ENCODE peak calls at places on chromosomes 4 and X, in five cellular contexts. M is H1, G is HepG2, B is GM12878, L is K562. Z is an unnamed sample. For H3K4me1, the result is how much of the 10 kb centered on the place peaks cover.

GRCh38 chr4:177302371-177303100 is 7.1 kb upstream of the NEIL3 start:
- DNase-seq in G (no peak), L (no peak), B (no peak), M (no peak), Z (no peak)

GRCh38 chr4:119493419-119493818 is 135.2 kb downstream of the PDE5A start:
- DNase-seq in M (no peak), L (no peak), B (no peak), G (no peak), Z (no peak)

GRCh38 chr4:159551268-159551667 is 448.4 kb downstream of the RAPGEF2 start:
- DNase-seq in B (no peak), M (no peak), L (no peak), G (no peak), Z (no peak)

GRCh38 chrX:40816906-40817305 is 81.6 kb upstream of the MED14 start:
- DNase-seq in L (no peak), G (no peak), B (no peak), M (no peak), Z (peak)

GRCh38 chr4:118798658-118799057 is 37.3 kb downstream of the SEC24D start:
- DNase-seq in B (no peak), G (no peak), L (no peak), M (peak), Z (peak)

GRCh38 chr4:138941037-138941436 is 74.5 kb upstream of the NOCT start:
- DNase-seq in B (no peak), L (no peak), G (no peak), M (no peak), Z (no peak)

GRCh38 chr4:122661176-122661575 is 40.3 kb upstream of the IL21 start:
- DNase-seq in B (no peak), M (no peak), G (no peak), L (no peak), Z (no peak)

GRCh38 chrX:68109162-68109561 is 324.1 kb downstream of the OPHN1 start:
- DNase-seq in M (no peak), G (no peak), B (no peak), L (no peak), Z (no peak)

GRCh38 chr4:158796370-158797140 is 27.7 kb downstream of the FNIP2 start:
- DNase-seq in L (no peak), B (no peak), M (no peak), G (no peak), Z (no peak)

GRCh38 chrX:20514358-20514757 is 247.6 kb upstream of the RPS6KA3 start:
- DNase-seq in B (no peak), G (peak), M (no peak), L (no peak), Z (no peak)

GRCh38 chr4:108829981-108830492 is 67.2 kb upstream of the ETNPPL start:
- DNase-seq in M (no peak), G (no peak), B (no peak), L (no peak), Z (no peak)

GRCh38 chr4:26015133-26015651 is 101.2 kb downstream of the SMIM20 start:
- DNase-seq in B (no peak), L (no peak), G (no peak), M (no peak), Z (no peak)

GRCh38 chrX:17922303-17922702 is 61.2 kb upstream of the RAI2 start:
- DNase-seq in M (no peak), B (no peak), G (no peak), L (peak), Z (no peak)

GRCh38 chr4:2767705-2768074 is 11.6 kb upstream of the TNIP2 start:
- DNase-seq in L (no peak), G (no peak), M (no peak), B (no peak), Z (no peak)

GRCh38 chr4:153748378-153748777 is 11.4 kb downstream of the RNF175 start:
- DNase-seq in B (no peak), L (no peak), M (no peak), G (no peak), Z (no peak)

GRCh38 chr4:185640809-185641675 is 105.7 kb upstream of the PDLIM3 start:
- DNase-seq in B (peak), G (peak), L (peak), M (no peak), Z (peak)

GRCh38 chrX:117376460-117376859 is 740.1 kb downstream of the KLHL13 start:
- DNase-seq in M (no peak), B (no peak), G (peak), L (no peak), Z (no peak)

GRCh38 chr4:54940996-54941395 is 184.4 kb downstream of the KDR start:
- DNase-seq in B (no peak), M (no peak), G (no peak), L (no peak), Z (no peak)

GRCh38 chr4:17336524-17336941 is 175.4 kb downstream of the QDPR start:
- DNase-seq in G (peak), L (no peak), M (no peak), B (peak), Z (no peak)

GRCh38 chr4:151304755-151305154 is 20.6 kb downstream of the SH3D19 start:
- DNase-seq in M (no peak), L (no peak), B (no peak), G (no peak), Z (peak)

GRCh38 chr4:56469489-56470210 is 2.2 kb downstream of the SRP72 start:
- DNase-seq in M (no peak), G (no peak), B (no peak), L (no peak), Z (no peak)

GRCh38 chrX:136268051-136269048 is 17.1 kb upstream of the MAP7D3 start:
- DNase-seq in L (peak), B (no peak), M (no peak), G (peak), Z (peak)

GRCh38 chr4:173504181-173504503 is 25.9 kb downstream of the HAND2 start:
- DNase-seq in B (no peak), G (no peak), L (no peak), M (no peak), Z (peak)

GRCh38 chrX:114712466-114712865 is 128.6 kb downstream of the HTR2C start:
- DNase-seq in L (no peak), G (no peak), M (no peak), B (no peak), Z (no peak)

GRCh38 chr4:155734065-155734464 is 24.8 kb upstream of the GUCY1B1 start:
- DNase-seq in L (no peak), B (no peak), M (no peak), G (no peak), Z (no peak)

GRCh38 chr4:23324291-23324690 is 565.6 kb downstream of the PPARGC1A start:
- DNase-seq in L (no peak), G (no peak), B (no peak), M (no peak), Z (no peak)

GRCh38 chr4:86927843-86928395 is 6.9 kb upstream of the AFF1 start:
- DNase-seq in B (no peak), L (no peak), M (no peak), G (peak), Z (no peak)

GRCh38 chr4:915041-915474 is 17.1 kb downstream of the GAK start:
- DNase-seq in L (no peak), G (no peak), B (no peak), M (no peak), Z (no peak)

GRCh38 chrX:8374041-8374825 is 90.4 kb upstream of the VCX3B start:
- DNase-seq in M (no peak), L (no peak), B (no peak), G (no peak), Z (no peak)

GRCh38 chrX:65926095-65927019 is 113.5 kb downstream of the VSIG4 start:
- DNase-seq in G (no peak), L (peak), B (peak), M (no peak), Z (no peak)

GRCh38 chrX:254630-255215 is 26.5 kb upstream of the PLCXD1 start:
- DNase-seq in M (no peak), G (no peak), L (no peak), B (no peak), Z (no peak)

GRCh38 chr4:52701207-52701606 is 42.1 kb upstream of the USP46 start:
- DNase-seq in L (no peak), G (no peak), B (peak), M (no peak), Z (no peak)

GRCh38 chrX:47530054-47530453 is 31.0 kb upstream of the ARAF start:
- DNase-seq in L (no peak), G (no peak), B (no peak), M (no peak), Z (no peak)

GRCh38 chr4:151808120-151808529 is 47.3 kb upstream of the GATB start:
- DNase-seq in L (no peak), G (no peak), M (no peak), B (no peak), Z (no peak)

GRCh38 chr4:79673321-79673720 is 265.3 kb upstream of the GK2 start:
- DNase-seq in L (no peak), M (no peak), G (no peak), B (no peak), Z (no peak)

GRCh38 chrX:148049441-148049840 is 68.3 kb downstream of the FMR1NB start:
- DNase-seq in G (peak), B (no peak), L (peak), M (no peak), Z (peak)

GRCh38 chr4:26152051-26152450 is 168.8 kb upstream of the RBPJ start:
- DNase-seq in L (no peak), B (no peak), M (no peak), G (no peak), Z (no peak)

GRCh38 chrX:150982786-150983525 is at the start of gene HMGB3:
- DNase-seq in B (peak), M (peak), L (peak), G (peak), Z (peak)

GRCh38 chrX:150980711-150981110 is 2.4 kb upstream of the HMGB3 start:
- DNase-seq in M (no peak), L (no peak), B (no peak), G (no peak), Z (no peak)

GRCh38 chrX:150977411-150978162 is 5.5 kb upstream of the HMGB3 start:
- DNase-seq in L (no peak), B (no peak), M (no peak), G (no peak), Z (no peak)

GRCh38 chrX:150982235-150982785 is 825 bp upstream of the HMGB3 start:
- DNase-seq in G (no peak), L (no peak), M (no peak), B (no peak), Z (peak)

DNA sequence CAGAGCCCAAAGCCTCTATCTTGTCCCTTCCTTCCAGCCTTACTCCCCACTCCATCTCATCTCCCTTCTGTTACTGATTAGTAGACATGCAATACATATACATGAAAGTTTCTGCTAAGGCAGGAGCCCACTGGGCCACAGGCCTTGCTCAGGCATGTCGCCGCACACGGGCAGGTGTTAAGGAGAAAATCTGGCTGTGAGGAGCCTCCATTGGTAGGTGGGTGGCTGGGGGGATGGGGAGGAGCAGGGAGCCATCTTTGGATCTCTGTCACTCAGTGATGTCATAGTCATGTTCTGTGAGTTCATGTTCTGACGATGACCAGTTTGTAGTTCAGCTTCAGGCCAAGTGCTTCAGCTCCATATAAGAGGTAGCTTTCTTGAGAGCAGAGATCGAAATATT is 2.9 kb upstream of the HMGB3 start:
- DNase-seq in M (no peak), L (no peak), G (no peak), B (no peak), Z (no peak)
- H3K4me1 ChIP-seq in M (under half), L (under half), G (under half), B (under half), Z (under half)

DNA sequence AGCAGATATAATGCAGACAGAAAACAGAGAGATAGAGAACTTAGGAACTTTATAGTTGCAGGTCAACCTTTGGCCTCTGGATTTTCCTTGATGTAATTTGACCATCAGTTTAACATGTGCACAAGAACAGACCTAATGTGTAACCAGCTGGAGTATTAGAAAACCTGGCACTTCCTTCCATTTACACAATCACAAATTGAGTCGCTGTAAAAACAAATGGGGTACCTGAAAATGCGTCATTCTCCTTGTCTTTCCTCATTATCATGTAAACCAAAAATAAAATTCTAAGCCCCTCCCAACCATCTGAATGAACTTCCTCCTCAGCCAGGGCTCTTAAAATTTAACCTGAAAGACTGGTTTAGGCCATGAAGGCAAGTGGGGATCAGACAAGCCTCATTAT is 358.4 kb upstream of the MAGEB16 start:
- DNase-seq in B (no peak), M (no peak), L (no peak), G (no peak), Z (no peak)
- TF ChIP-seq CREB1 in B (no peak), M (no peak), L (no peak), G (no peak), Z (no peak)

GRCh38 chrX:149074429-149074828 is 430.7 kb downstream of the IDS start:
- DNase-seq in B (peak), M (no peak), G (no peak), L (no peak), Z (peak)

GRCh38 chrX:149079805-149080406 is 425.2 kb downstream of the IDS start:
- DNase-seq in L (no peak), B (no peak), M (no peak), G (no peak), Z (no peak)
- H2AFZ ChIP-seq in L (no peak), B (no peak), M (no peak), G (no peak), Z (no peak)

DNA sequence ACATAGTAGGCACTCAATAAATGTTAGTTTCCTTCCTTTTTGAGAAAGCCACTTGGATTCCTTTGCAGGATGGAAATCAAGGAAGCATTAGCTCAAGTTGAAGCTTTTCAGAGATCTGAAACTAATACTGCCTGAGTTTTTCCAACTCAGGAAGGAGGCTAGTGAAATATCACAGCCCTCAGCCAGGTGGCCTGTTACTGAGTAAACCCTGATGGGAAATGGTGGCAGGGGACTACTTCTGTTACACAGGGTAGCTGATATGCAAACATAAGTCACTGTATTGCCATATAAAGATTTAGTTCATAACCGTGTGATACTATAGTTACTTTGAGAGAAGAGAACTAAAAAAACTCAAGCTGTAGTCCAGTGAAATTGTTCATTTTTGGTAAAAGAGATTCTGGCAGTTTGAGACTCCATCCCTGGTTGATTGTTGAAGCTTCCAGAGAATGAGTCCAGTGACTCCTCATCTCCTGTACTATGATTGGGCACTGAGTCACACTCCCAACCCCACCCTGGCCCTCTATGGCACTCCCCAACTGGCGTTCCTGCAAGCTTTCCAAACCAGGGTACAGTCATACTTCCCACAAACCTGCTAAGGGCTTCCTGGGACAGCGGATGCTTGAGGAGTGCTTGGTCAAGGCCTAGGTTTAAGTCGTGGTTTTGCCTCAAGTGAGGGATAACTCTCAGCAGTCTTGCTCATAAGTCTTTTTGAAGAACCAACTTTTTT is 81.8 kb downstream of the MID1IP1 start:
- DNase-seq in B (no peak), G (no peak), M (no peak), L (no peak), Z (no peak)
- H3K4me1 ChIP-seq in B (under half), G (under half), M (under half), L (under half), Z (under half)

Z was measured in GM23338.